ENCODE peak calls at places on chromosomes 11 and 22, in six cellular contexts. H, K, R, D, S and I are unnamed samples.

GRCh38 chr11:76579047-76579751 is 91.3 kb downstream of the LRRC32 start:
- DNase-seq in H (no peak), K (no peak), R (no peak), D (no peak), S (no peak), I (no peak)

GRCh38 chr11:117045196-117045595 is 53.0 kb downstream of the SIK3 start:
- DNase-seq in H (peak), K (peak), R (no peak), D (no peak), S (no peak), I (no peak)

GRCh38 chr11:79018371-79018849 is 422.4 kb downstream of the TENM4 start:
- DNase-seq in H (no peak), K (no peak), R (no peak), D (no peak), S (no peak), I (no peak)

GRCh38 chr11:103898577-103899336 is 137.7 kb upstream of the DDI1 start:
- DNase-seq in H (no peak), K (no peak), R (no peak), D (no peak), S (no peak), I (no peak)

GRCh38 chr22:39439170-39439569 is 17.6 kb upstream of the MGAT3 start:
- DNase-seq in H (no peak), K (peak), R (no peak), D (no peak), S (no peak), I (no peak)

GRCh38 chr11:64348611-64349387 is 8.8 kb downstream of the CCDC88B start:
- DNase-seq in H (peak), K (peak), R (no peak), D (no peak), S (no peak), I (no peak)

GRCh38 chr11:12386309-12386708 is 8.9 kb downstream of the PARVA start:
- DNase-seq in H (no peak), K (no peak), R (no peak), D (no peak), S (no peak), I (no peak)

GRCh38 chr11:68962527-68963250 is 18.1 kb downstream of the MRGPRD start:
- DNase-seq in H (no peak), K (no peak), R (peak), D (no peak), S (no peak), I (peak)

GRCh38 chr11:115653926-115654325 is 149.7 kb upstream of the CADM1 start:
- DNase-seq in H (no peak), K (no peak), R (no peak), D (no peak), S (no peak), I (no peak)

GRCh38 chr11:100682247-100682969 is 4.7 kb upstream of the ARHGAP42 start:
- DNase-seq in H (no peak), K (peak), R (no peak), D (no peak), S (no peak), I (no peak)

GRCh38 chr11:43738600-43739409 is 58.3 kb downstream of the HSD17B12 start:
- DNase-seq in H (no peak), K (peak), R (no peak), D (no peak), S (no peak), I (no peak)